ENCODE peak calls at places on chromosomes 4 and X, in four cellular contexts. One of them, this sample, is unnamed.

GRCh38 chr4:123298798-123299197 is 97.8 kb upstream of the SPRY1 start:
- DNase-seq in breast epithelium: no peak
- DNase-seq in RWPE1: no peak
- DNase-seq in Calu3: no peak
- DNase-seq in this sample: no peak

GRCh38 chrX:15721911-15722310 is 16.2 kb upstream of the CA5B start:
- DNase-seq in Calu3: no peak
- DNase-seq in breast epithelium: no peak
- DNase-seq in RWPE1: no peak
- DNase-seq in this sample: no peak

GRCh38 chr4:138307319-138307718 is 65.2 kb upstream of the SLC7A11 start:
- DNase-seq in Calu3: no peak
- DNase-seq in RWPE1: no peak
- DNase-seq in breast epithelium: no peak
- DNase-seq in this sample: no peak

GRCh38 chr4:181030961-181031360 is 1212.2 kb upstream of the TENM3 start:
- DNase-seq in breast epithelium: no peak
- DNase-seq in RWPE1: peak
- DNase-seq in Calu3: no peak
- DNase-seq in this sample: no peak

GRCh38 chr4:186204611-186205144 is 13.3 kb downstream of the CYP4V2 start:
- DNase-seq in breast epithelium: no peak
- DNase-seq in RWPE1: no peak
- DNase-seq in Calu3: no peak
- DNase-seq in this sample: no peak

GRCh38 chr4:77349796-77350195 is 192.8 kb downstream of the CCNG2 start:
- DNase-seq in Calu3: no peak
- DNase-seq in breast epithelium: no peak
- DNase-seq in RWPE1: peak
- DNase-seq in this sample: no peak

GRCh38 chr4:87255755-87256154 is 35.3 kb upstream of the KLHL8 start:
- DNase-seq in RWPE1: no peak
- DNase-seq in breast epithelium: no peak
- DNase-seq in Calu3: no peak
- DNase-seq in this sample: no peak

GRCh38 chr4:1310031-1310795 is 20.5 kb downstream of the MAEA start:
- DNase-seq in RWPE1: peak
- DNase-seq in breast epithelium: no peak
- DNase-seq in Calu3: no peak
- DNase-seq in this sample: no peak

GRCh38 chr4:176883681-176884418 is 91.1 kb upstream of the VEGFC start:
- DNase-seq in breast epithelium: no peak
- DNase-seq in Calu3: no peak
- DNase-seq in RWPE1: peak
- DNase-seq in this sample: no peak

GRCh38 chrX:16469870-16470269 is 180.1 kb upstream of the S100G start:
- DNase-seq in breast epithelium: no peak
- DNase-seq in Calu3: no peak
- DNase-seq in RWPE1: no peak
- DNase-seq in this sample: no peak

GRCh38 chr4:57945298-57945697 is 835.1 kb upstream of the IGFBP7 start:
- DNase-seq in Calu3: no peak
- DNase-seq in breast epithelium: no peak
- DNase-seq in RWPE1: no peak
- DNase-seq in this sample: no peak

GRCh38 chr4:154877110-154877760 is 96.2 kb downstream of the RBM46 start:
- DNase-seq in Calu3: peak
- DNase-seq in breast epithelium: no peak
- DNase-seq in RWPE1: no peak
- DNase-seq in this sample: no peak

GRCh38 chr4:90990298-90990697 is 863.1 kb downstream of the CCSER1 start:
- DNase-seq in breast epithelium: no peak
- DNase-seq in RWPE1: no peak
- DNase-seq in Calu3: no peak
- DNase-seq in this sample: no peak

GRCh38 chr4:185582651-185583400 is 47.5 kb upstream of the PDLIM3 start:
- DNase-seq in Calu3: no peak
- DNase-seq in RWPE1: no peak
- DNase-seq in breast epithelium: no peak
- DNase-seq in this sample: no peak

GRCh38 chrX:39476596-39476995 is 621.2 kb downstream of the BCOR start:
- DNase-seq in Calu3: no peak
- DNase-seq in RWPE1: no peak
- DNase-seq in breast epithelium: no peak
- DNase-seq in this sample: no peak

GRCh38 chr4:62232755-62233280 is 1032.7 kb downstream of the ADGRL3 start:
- DNase-seq in Calu3: no peak
- DNase-seq in RWPE1: no peak
- DNase-seq in breast epithelium: no peak
- DNase-seq in this sample: no peak

GRCh38 chr4:138899999-138900398 is 115.6 kb upstream of the NOCT start:
- DNase-seq in Calu3: no peak
- DNase-seq in breast epithelium: no peak
- DNase-seq in RWPE1: no peak
- DNase-seq in this sample: no peak

GRCh38 chrX:42673411-42673810 is 104.6 kb downstream of the PPP1R2C start:
- DNase-seq in RWPE1: no peak
- DNase-seq in Calu3: no peak
- DNase-seq in breast epithelium: no peak
- DNase-seq in this sample: no peak

GRCh38 chrX:134191276-134191675 is 45.7 kb upstream of the CCDC160 start:
- DNase-seq in breast epithelium: no peak
- DNase-seq in Calu3: no peak
- DNase-seq in RWPE1: no peak
- DNase-seq in this sample: no peak

GRCh38 chr4:148443550-148444295 is 1.5 kb upstream of the NR3C2 start:
- DNase-seq in Calu3: peak
- DNase-seq in breast epithelium: peak
- DNase-seq in RWPE1: no peak
- DNase-seq in this sample: peak

GRCh38 chr4:92516450-92516849 is 212.7 kb downstream of the GRID2 start:
- DNase-seq in breast epithelium: no peak
- DNase-seq in Calu3: no peak
- DNase-seq in RWPE1: no peak
- DNase-seq in this sample: no peak

GRCh38 chrX:116306218-116306617 is 130.2 kb upstream of the SLC6A14 start:
- DNase-seq in Calu3: no peak
- DNase-seq in breast epithelium: no peak
- DNase-seq in RWPE1: no peak
- DNase-seq in this sample: no peak

GRCh38 chr4:177596035-177596434 is 153.8 kb upstream of the AGA start:
- DNase-seq in breast epithelium: no peak
- DNase-seq in Calu3: peak
- DNase-seq in RWPE1: peak
- DNase-seq in this sample: no peak

GRCh38 chr4:127240721-127241120 is 392.0 kb upstream of the INTU start:
- DNase-seq in RWPE1: no peak
- DNase-seq in Calu3: no peak
- DNase-seq in breast epithelium: no peak
- DNase-seq in this sample: no peak

GRCh38 chr4:186878203-186878800 is 154.6 kb upstream of the FAT1 start:
- DNase-seq in RWPE1: no peak
- DNase-seq in Calu3: no peak
- DNase-seq in breast epithelium: no peak
- DNase-seq in this sample: no peak

GRCh38 chrX:8726031-8726652 is 5.8 kb downstream of the ANOS1 start:
- DNase-seq in breast epithelium: no peak
- DNase-seq in Calu3: no peak
- DNase-seq in RWPE1: no peak
- DNase-seq in this sample: no peak

GRCh38 chr4:46393606-46394005 is 3.7 kb upstream of the GABRA2 start:
- DNase-seq in Calu3: no peak
- DNase-seq in breast epithelium: no peak
- DNase-seq in RWPE1: no peak
- DNase-seq in this sample: no peak

GRCh38 chrX:154541896-154542722 is 4.5 kb downstream of the G6PD start:
- DNase-seq in Calu3: peak
- DNase-seq in breast epithelium: peak
- DNase-seq in RWPE1: peak
- DNase-seq in this sample: no peak

GRCh38 chr4:26590639-26591038 is 6.8 kb downstream of the TBC1D19 start:
- DNase-seq in breast epithelium: no peak
- DNase-seq in Calu3: no peak
- DNase-seq in RWPE1: peak
- DNase-seq in this sample: no peak

GRCh38 chr4:26717332-26717731 is 133.4 kb downstream of the TBC1D19 start:
- DNase-seq in breast epithelium: no peak
- DNase-seq in Calu3: no peak
- DNase-seq in RWPE1: peak
- DNase-seq in this sample: no peak

GRCh38 chr4:10958226-10958856 is 273.8 kb upstream of the CLNK start:
- DNase-seq in Calu3: no peak
- DNase-seq in RWPE1: no peak
- DNase-seq in breast epithelium: no peak
- DNase-seq in this sample: no peak

GRCh38 chr4:88526221-88526815 is 2.7 kb upstream of the PYURF start:
- DNase-seq in breast epithelium: no peak
- DNase-seq in Calu3: peak
- DNase-seq in RWPE1: no peak
- DNase-seq in this sample: peak

GRCh38 chrX:10569946-10570345 is 50.4 kb downstream of the MID1 start:
- DNase-seq in RWPE1: peak
- DNase-seq in Calu3: no peak
- DNase-seq in breast epithelium: no peak
- DNase-seq in this sample: no peak

GRCh38 chrX:120604359-120604782 is 470 bp downstream of the MCTS1 start:
- DNase-seq in RWPE1: peak
- DNase-seq in Calu3: peak
- DNase-seq in breast epithelium: no peak
- DNase-seq in this sample: peak

DNA sequence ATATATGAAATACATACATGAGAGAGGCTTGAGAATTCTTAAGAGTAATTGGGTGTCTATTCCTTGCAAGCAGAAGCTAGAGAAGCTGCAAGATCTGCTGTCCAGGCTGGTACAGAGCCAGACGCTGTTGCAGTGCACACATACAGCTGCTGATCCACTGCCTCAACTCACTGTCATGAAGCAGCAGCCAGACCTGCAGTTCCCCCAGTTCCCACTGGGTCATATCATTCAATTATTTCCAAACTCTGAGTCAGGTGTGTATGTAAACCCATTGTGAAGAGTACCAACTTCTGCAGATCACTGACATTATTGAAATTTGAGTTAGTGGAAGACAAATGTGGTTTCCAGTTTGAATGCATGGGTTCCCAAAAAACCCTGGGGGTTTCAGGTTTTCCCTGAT is 1212.8 kb upstream of the ADGRL3 start:
- DNase-seq in breast epithelium: no peak
- DNase-seq in RWPE1: no peak
- DNase-seq in Calu3: no peak
- DNase-seq in this sample: no peak
- TF ChIP-seq CTCF in breast epithelium: no peak
- TF ChIP-seq CTCF in RWPE1: no peak
- TF ChIP-seq CTCF in Calu3: no peak
- TF ChIP-seq CTCF in this sample: no peak

DNA sequence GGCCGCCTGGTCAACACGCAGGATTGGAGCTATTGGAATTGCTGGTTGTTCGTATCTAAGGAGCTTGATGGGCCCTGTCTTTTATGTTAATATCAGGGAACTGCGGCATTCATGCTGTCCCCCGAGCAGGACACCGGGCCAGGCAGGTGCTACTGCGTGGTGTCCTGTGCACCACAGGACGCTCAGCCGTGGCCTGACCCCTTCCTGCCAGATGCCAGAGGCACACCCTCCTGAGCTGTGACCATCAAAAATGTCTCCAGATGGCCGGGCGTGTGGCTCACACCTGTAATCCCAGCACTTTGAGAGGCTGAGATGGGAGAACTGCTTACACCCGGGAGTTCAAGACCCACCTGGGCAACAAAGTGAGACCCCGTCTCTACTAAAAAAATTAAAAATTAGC is 32.1 kb downstream of the ABLIM2 start:
- DNase-seq in breast epithelium: no peak
- DNase-seq in RWPE1: no peak
- DNase-seq in Calu3: no peak
- DNase-seq in this sample: no peak
- TF ChIP-seq CTCF in breast epithelium: no peak
- TF ChIP-seq CTCF in RWPE1: no peak
- TF ChIP-seq CTCF in Calu3: no peak
- TF ChIP-seq CTCF in this sample: no peak

GRCh38 chr4:63526251-63526650 is 883.0 kb downstream of the TECRL start:
- DNase-seq in RWPE1: no peak
- DNase-seq in Calu3: no peak
- DNase-seq in breast epithelium: no peak
- DNase-seq in this sample: no peak

GRCh38 chr4:63524764-63525163 is 884.5 kb downstream of the TECRL start:
- DNase-seq in RWPE1: no peak
- DNase-seq in breast epithelium: no peak
- DNase-seq in Calu3: no peak
- DNase-seq in this sample: no peak

GRCh38 chr4:63529581-63529980 is 879.7 kb downstream of the TECRL start:
- DNase-seq in Calu3: no peak
- DNase-seq in RWPE1: no peak
- DNase-seq in breast epithelium: no peak
- DNase-seq in this sample: no peak

DNA sequence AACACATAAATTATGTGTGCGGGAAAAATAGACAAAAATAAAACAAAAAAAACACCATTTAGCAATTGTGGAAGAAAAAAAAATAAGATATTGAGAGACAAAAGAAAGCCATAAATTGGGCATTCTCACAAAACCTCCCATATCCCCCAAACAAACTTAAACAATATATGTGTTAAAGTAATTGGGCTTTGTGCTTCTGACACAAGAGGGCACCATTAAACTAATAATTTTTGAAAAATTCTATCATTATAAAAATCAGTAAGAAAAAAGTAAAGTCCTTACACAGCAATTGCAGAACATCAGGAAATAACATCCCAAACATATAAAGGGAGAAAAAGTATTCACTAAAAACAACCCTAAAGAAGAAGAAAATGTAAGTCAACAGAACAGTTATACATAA is 880.7 kb downstream of the TECRL start:
- DNase-seq in Calu3: no peak
- DNase-seq in RWPE1: no peak
- DNase-seq in breast epithelium: no peak
- DNase-seq in this sample: peak
- TF ChIP-seq CTCF in Calu3: no peak
- TF ChIP-seq CTCF in RWPE1: peak
- TF ChIP-seq CTCF in breast epithelium: no peak
- TF ChIP-seq CTCF in this sample: peak

GRCh38 chrX:107102980-107103379 is 15.6 kb downstream of the RBM41 start:
- DNase-seq in Calu3: peak
- DNase-seq in RWPE1: no peak
- DNase-seq in breast epithelium: no peak
- DNase-seq in this sample: no peak
- TF ChIP-seq CTCF in Calu3: no peak
- TF ChIP-seq CTCF in RWPE1: no peak
- TF ChIP-seq CTCF in breast epithelium: no peak
- TF ChIP-seq CTCF in this sample: no peak

DNA sequence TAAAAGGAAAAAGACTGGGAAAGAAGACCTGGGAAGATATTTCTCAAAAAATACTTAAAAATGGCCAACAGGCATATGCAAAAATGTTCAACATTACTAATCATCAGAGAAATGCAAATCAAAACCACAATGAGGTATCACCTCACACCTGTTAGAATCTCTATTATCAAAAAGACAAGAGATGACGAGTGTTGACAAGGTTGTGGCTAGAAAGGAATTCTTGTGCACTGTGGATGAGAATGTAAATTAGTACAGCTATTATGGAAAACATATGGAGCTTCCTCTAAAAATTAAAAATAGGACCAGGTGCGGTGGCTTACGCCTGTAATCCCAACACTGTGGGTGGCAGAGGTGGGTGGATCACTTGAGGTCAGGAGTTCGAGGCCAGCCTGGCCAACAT is 50.0 kb downstream of the C4orf46 start:
- DNase-seq in Calu3: no peak
- DNase-seq in RWPE1: no peak
- DNase-seq in breast epithelium: no peak
- DNase-seq in this sample: no peak
- TF ChIP-seq CTCF in Calu3: no peak
- TF ChIP-seq CTCF in RWPE1: no peak
- TF ChIP-seq CTCF in breast epithelium: no peak
- TF ChIP-seq CTCF in this sample: no peak

This sample was measured in GM13977.